ENCODE peak calls at places on chromosome 15, in eight cellular contexts. U is small intestine; E is thoracic aorta; K is heart right ventricle; D is CD4-positive, CD25-positive, alpha-beta regulatory T cell; Z is ovary; L is upper lobe of right lung; S is mesendoderm. Y is an unnamed sample. For H3K4me1, the result is how much of the 10 kb centered on the place peaks cover.

GRCh38 chr15:48646364-48646763 is 855 bp upstream of the FBN1 start:
- DNase-seq in U (no peak), E (no peak), K (no peak), D (no peak), Z (no peak), L (no peak), S (no peak), Y (no peak)

GRCh38 chr15:58457466-58457965 is 25.7 kb downstream of the LIPC start:
- DNase-seq in U (no peak), E (no peak), K (no peak), D (no peak), Z (no peak), L (no peak), S (no peak), Y (no peak)

GRCh38 chr15:100601158-100601557 is 826 bp downstream of the LINS1 start:
- DNase-seq in U (peak), E (no peak), K (no peak), D (peak), Z (no peak), L (peak), S (peak), Y (no peak)

GRCh38 chr15:59401810-59402569 is 29.3 kb upstream of the MYO1E start:
- DNase-seq in U (no peak), E (no peak), K (no peak), D (no peak), Z (no peak), L (no peak), S (no peak), Y (no peak)

GRCh38 chr15:68353418-68354145 is 76.0 kb downstream of the FEM1B start:
- DNase-seq in U (peak), E (no peak), K (no peak), D (no peak), Z (no peak), L (no peak), S (no peak), Y (no peak)

GRCh38 chr15:68567345-68567744 is 11.4 kb upstream of the CORO2B start:
- DNase-seq in U (no peak), E (no peak), K (no peak), D (no peak), Z (no peak), L (no peak), S (peak), Y (no peak)

GRCh38 chr15:50906954-50907865 is 1.3 kb upstream of the AP4E1 start:
- DNase-seq in U (peak), E (no peak), K (no peak), D (peak), Z (no peak), L (no peak), S (no peak), Y (no peak)

GRCh38 chr15:96316953-96317629 is 13.4 kb upstream of the NR2F2 start:
- DNase-seq in U (no peak), E (no peak), K (no peak), D (no peak), Z (no peak), L (no peak), S (peak), Y (no peak)

GRCh38 chr15:92123848-92124631 is 269.6 kb upstream of the ST8SIA2 start:
- DNase-seq in U (no peak), E (no peak), K (no peak), D (no peak), Z (no peak), L (no peak), S (peak), Y (no peak)

GRCh38 chr15:73923488-73924164 is 2.6 kb upstream of the LOXL1 start:
- DNase-seq in U (no peak), E (no peak), K (no peak), D (no peak), Z (no peak), L (no peak), S (no peak), Y (peak)

GRCh38 chr15:62649793-62650420 is 392.6 kb upstream of the TPM1 start:
- DNase-seq in U (no peak), E (no peak), K (peak), D (no peak), Z (no peak), L (no peak), S (no peak), Y (peak)

GRCh38 chr15:101454365-101454764 is 35.1 kb downstream of the PCSK6 start:
- DNase-seq in U (no peak), E (no peak), K (no peak), D (no peak), Z (no peak), L (no peak), S (no peak), Y (no peak)

GRCh38 chr15:101327147-101327740 is 32.2 kb upstream of the SNRPA1 start:
- DNase-seq in U (no peak), E (no peak), K (no peak), D (no peak), Z (no peak), L (peak), S (no peak), Y (no peak)

GRCh38 chr15:48424076-48424475 is 92.8 kb downstream of the DUT start:
- DNase-seq in U (no peak), E (no peak), K (no peak), D (no peak), Z (no peak), L (no peak), S (peak), Y (no peak)

GRCh38 chr15:88624156-88624970 is 3.2 kb downstream of the AEN start:
- DNase-seq in U (no peak), E (no peak), K (peak), D (peak), Z (no peak), L (peak), S (peak), Y (no peak)

GRCh38 chr15:48592221-48592731 is 53.2 kb downstream of the FBN1 start:
- DNase-seq in U (no peak), E (no peak), K (no peak), D (no peak), Z (no peak), L (no peak), S (peak), Y (no peak)

GRCh38 chr15:101675796-101676582 is 23.8 kb upstream of the TM2D3 start:
- DNase-seq in U (no peak), E (no peak), K (no peak), D (no peak), Z (no peak), L (no peak), S (peak), Y (no peak)

GRCh38 chr15:58527573-58528196 is 95.9 kb downstream of the LIPC start:
- DNase-seq in U (no peak), E (no peak), K (no peak), D (no peak), Z (no peak), L (no peak), S (no peak), Y (no peak)

GRCh38 chr15:51051776-51052175 is 42.9 kb downstream of the TNFAIP8L3 start:
- DNase-seq in U (no peak), E (no peak), K (peak), D (no peak), Z (no peak), L (peak), S (no peak), Y (peak)

GRCh38 chr15:40844543-40844981 is 714 bp downstream of the SPINT1 start:
- DNase-seq in U (peak), E (no peak), K (no peak), D (no peak), Z (no peak), L (peak), S (peak), Y (no peak)

GRCh38 chr15:62087671-62088360 is 21.0 kb downstream of the C2CD4A start:
- DNase-seq in U (no peak), E (no peak), K (peak), D (no peak), Z (no peak), L (no peak), S (no peak), Y (no peak)

GRCh38 chr15:80512729-80513670 is 108.8 kb downstream of the ARNT2 start:
- DNase-seq in U (no peak), E (no peak), K (peak), D (no peak), Z (no peak), L (no peak), S (no peak), Y (no peak)

GRCh38 chr15:68487087-68487843 is 55.3 kb upstream of the ITGA11 start:
- DNase-seq in U (no peak), E (peak), K (no peak), D (no peak), Z (no peak), L (no peak), S (no peak), Y (peak)

GRCh38 chr15:69410290-69410874 is 3.8 kb upstream of the KIF23 start:
- DNase-seq in U (peak), E (no peak), K (no peak), D (no peak), Z (no peak), L (no peak), S (peak), Y (no peak)

GRCh38 chr15:42133892-42134502 is 22.4 kb downstream of the PLA2G4F start:
- DNase-seq in U (peak), E (no peak), K (no peak), D (no peak), Z (no peak), L (peak), S (peak), Y (no peak)

GRCh38 chr15:94673801-94674200 is 442.4 kb downstream of the MCTP2 start:
- DNase-seq in U (no peak), E (no peak), K (no peak), D (no peak), Z (no peak), L (no peak), S (no peak), Y (no peak)

DNA sequence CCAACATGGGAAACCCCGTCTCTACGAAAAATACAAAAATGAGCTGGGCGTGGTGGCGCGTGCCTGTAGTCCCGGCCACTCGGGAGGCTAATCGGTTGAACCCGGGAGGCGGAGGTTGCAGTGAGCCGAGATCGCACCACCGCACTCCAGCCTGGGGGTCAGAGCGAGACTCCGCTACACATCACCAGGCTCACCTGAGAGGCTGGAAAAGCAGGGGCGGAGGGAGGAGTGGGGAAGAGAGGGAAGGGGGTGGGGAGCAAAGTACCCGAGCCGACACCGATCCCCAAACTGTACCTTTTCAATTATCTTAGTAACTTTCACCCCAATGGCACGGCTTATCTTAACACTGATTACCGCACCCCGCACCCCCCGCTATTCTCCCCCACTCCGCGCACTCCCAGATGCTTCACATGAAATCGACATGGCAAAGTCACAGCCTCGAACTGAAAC is 46.4 kb upstream of the SYNM start:
- DNase-seq in U (no peak), E (no peak), K (no peak), D (no peak), Z (peak), L (no peak), S (no peak), Y (peak)
- H3K4me3 ChIP-seq in U (no peak), E (peak), K (peak), D (no peak), Z (peak), L (peak), S (no peak), Y (peak)

GRCh38 chr15:27490867-27491595 is 520.0 kb downstream of the GABRG3 start:
- DNase-seq in U (no peak), E (no peak), K (no peak), D (no peak), Z (no peak), L (no peak), S (peak), Y (no peak)
- H3K27ac ChIP-seq in U (no peak), E (no peak), K (no peak), D (no peak), Z (no peak), L (no peak), S (no peak), Y (no peak)

DNA sequence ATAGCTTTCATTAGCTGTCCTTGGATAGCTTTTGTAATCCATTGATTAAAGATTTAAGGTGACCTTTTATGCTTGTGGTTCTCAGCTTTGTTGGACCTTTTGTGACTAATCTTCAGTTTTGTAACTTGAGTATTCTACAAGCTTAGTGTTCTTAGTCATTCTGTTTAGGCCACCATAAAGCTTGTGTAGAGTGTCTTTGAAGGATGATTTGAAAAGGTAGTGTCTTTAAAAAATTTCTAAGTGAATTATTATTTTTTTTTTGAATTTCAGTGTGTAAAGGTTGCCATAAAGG is 7.5 kb downstream of the MORF4L1 start:
- DNase-seq in U (no peak), E (no peak), K (no peak), D (no peak), Z (no peak), L (no peak), S (no peak), Y (no peak)
- H3K4me1 ChIP-seq in U (under half), E (half or more), K (half or more), D (half or more), Z (under half), L (half or more), S (under half), Y (half or more)

GRCh38 chr15:67179411-67179995 is 75.0 kb downstream of the AAGAB start:
- DNase-seq in U (no peak), E (no peak), K (no peak), D (no peak), Z (no peak), L (no peak), S (no peak), Y (peak)
- H3K4me3 ChIP-seq in U (no peak), E (no peak), K (no peak), D (no peak), Z (no peak), L (no peak), S (no peak), Y (no peak)

GRCh38 chr15:65027593-65027992 is 1.8 kb downstream of the MTFMT start:
- DNase-seq in U (no peak), E (no peak), K (no peak), D (no peak), Z (no peak), L (no peak), S (no peak), Y (no peak)
- H3K27ac ChIP-seq in U (no peak), E (no peak), K (no peak), D (no peak), Z (no peak), L (peak), S (no peak), Y (peak)

DNA sequence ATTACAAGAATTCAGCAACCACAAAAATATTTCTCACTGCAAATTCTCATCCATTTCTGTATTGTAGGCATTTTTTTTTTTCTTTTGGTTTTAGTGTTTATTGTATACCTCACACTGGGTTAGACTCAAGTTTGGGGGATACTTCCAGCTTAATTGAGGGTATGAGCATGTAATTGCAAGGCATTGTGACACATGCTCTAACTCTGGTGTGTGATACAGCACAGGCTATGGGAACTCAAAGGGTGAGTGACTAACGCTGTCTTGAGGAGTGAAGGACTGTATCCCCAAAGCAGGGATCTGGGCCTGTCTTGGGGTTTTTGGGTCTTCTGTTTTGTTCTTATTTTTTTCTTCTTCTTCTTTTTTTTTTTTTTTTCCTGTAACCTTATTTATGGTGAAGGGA is 26.8 kb downstream of the MAP2K1 start:
- DNase-seq in U (no peak), E (no peak), K (no peak), D (no peak), Z (no peak), L (no peak), S (no peak), Y (no peak)
- H3K4me1 ChIP-seq in U (under half), E (under half), K (under half), D (under half), Z (under half), L (under half), S (under half), Y (under half)

GRCh38 chr15:64092075-64092820 is 1.4 kb downstream of the CIAO2A start:
- DNase-seq in U (peak), E (no peak), K (no peak), D (no peak), Z (no peak), L (no peak), S (peak), Y (no peak)
- H3K4me3 ChIP-seq in U (no peak), E (peak), K (peak), D (peak), Z (no peak), L (peak), S (no peak), Y (no peak)

GRCh38 chr15:99504071-99504822 is 61.5 kb upstream of the MEF2A start:
- DNase-seq in U (no peak), E (no peak), K (no peak), D (no peak), Z (no peak), L (no peak), S (no peak), Y (no peak)
- H3K27ac ChIP-seq in U (no peak), E (no peak), K (peak), D (no peak), Z (no peak), L (peak), S (no peak), Y (no peak)